ENCODE peak calls at places on chromosomes 3 and 15, in four cellular contexts. One of them, this sample, is unnamed.

GRCh38 chr3:111979689-111980025 is 831 bp downstream of the ABHD10 start:
- DNase-seq in K562: no peak
- DNase-seq in OCI-LY7: no peak
- DNase-seq in A549: no peak
- DNase-seq in this sample: peak

GRCh38 chr15:92886229-92886628 is 13.9 kb upstream of the CHD2 start:
- DNase-seq in K562: no peak
- DNase-seq in OCI-LY7: no peak
- DNase-seq in A549: no peak
- DNase-seq in this sample: no peak

GRCh38 chr3:15206662-15207576 is 873 bp downstream of the CAPN7 start:
- DNase-seq in K562: peak
- DNase-seq in OCI-LY7: peak
- DNase-seq in A549: peak
- DNase-seq in this sample: peak

GRCh38 chr15:88920186-88920891 is 7.2 kb upstream of the MFGE8 start:
- DNase-seq in OCI-LY7: no peak
- DNase-seq in K562: peak
- DNase-seq in A549: peak
- DNase-seq in this sample: no peak

GRCh38 chr3:104548401-104548800 is 818.3 kb upstream of the ALCAM start:
- DNase-seq in A549: no peak
- DNase-seq in K562: no peak
- DNase-seq in OCI-LY7: no peak
- DNase-seq in this sample: no peak

GRCh38 chr3:170429050-170429449 is 10.4 kb downstream of the CLDN11 start:
- DNase-seq in OCI-LY7: no peak
- DNase-seq in K562: no peak
- DNase-seq in A549: no peak
- DNase-seq in this sample: peak

GRCh38 chr3:101100361-101101009 is 107.3 kb upstream of the ABI3BP start:
- DNase-seq in K562: no peak
- DNase-seq in OCI-LY7: no peak
- DNase-seq in A549: no peak
- DNase-seq in this sample: peak

GRCh38 chr3:113560845-113561623 is 28.7 kb downstream of the SIDT1 start:
- DNase-seq in A549: peak
- DNase-seq in K562: no peak
- DNase-seq in OCI-LY7: no peak
- DNase-seq in this sample: no peak

GRCh38 chr3:156668073-156668763 is 6.2 kb upstream of the TIPARP start:
- DNase-seq in OCI-LY7: no peak
- DNase-seq in A549: no peak
- DNase-seq in K562: no peak
- DNase-seq in this sample: no peak

GRCh38 chr3:52848617-52849016 is 13.8 kb upstream of the MUSTN1 start:
- DNase-seq in K562: peak
- DNase-seq in OCI-LY7: no peak
- DNase-seq in A549: peak
- DNase-seq in this sample: no peak

GRCh38 chr3:98360681-98361080 is 7.0 kb downstream of the OR5K4 start:
- DNase-seq in OCI-LY7: no peak
- DNase-seq in K562: no peak
- DNase-seq in A549: no peak
- DNase-seq in this sample: no peak

GRCh38 chr3:48345946-48346572 is 12.6 kb upstream of the SPINK8 start:
- DNase-seq in OCI-LY7: no peak
- DNase-seq in K562: no peak
- DNase-seq in A549: no peak
- DNase-seq in this sample: no peak

GRCh38 chr3:96361241-96361640 is 453.2 kb upstream of the EPHA6 start:
- DNase-seq in A549: no peak
- DNase-seq in OCI-LY7: no peak
- DNase-seq in K562: no peak
- DNase-seq in this sample: no peak

GRCh38 chr3:161420746-161421145 is 49.4 kb upstream of the SPTSSB start:
- DNase-seq in OCI-LY7: no peak
- DNase-seq in K562: no peak
- DNase-seq in A549: peak
- DNase-seq in this sample: no peak

GRCh38 chr3:112651076-112651475 is 10.1 kb upstream of the CCDC80 start:
- DNase-seq in A549: no peak
- DNase-seq in OCI-LY7: no peak
- DNase-seq in K562: no peak
- DNase-seq in this sample: no peak

GRCh38 chr3:66093981-66094380 is 55.3 kb upstream of the MAGI1 start:
- DNase-seq in K562: no peak
- DNase-seq in A549: no peak
- DNase-seq in OCI-LY7: no peak
- DNase-seq in this sample: no peak

GRCh38 chr3:54900954-54901591 is 26.8 kb downstream of the LRTM1 start:
- DNase-seq in OCI-LY7: no peak
- DNase-seq in K562: no peak
- DNase-seq in A549: no peak
- DNase-seq in this sample: no peak

GRCh38 chr15:87874896-87875661 is 381.5 kb downstream of the NTRK3 start:
- DNase-seq in A549: no peak
- DNase-seq in K562: no peak
- DNase-seq in OCI-LY7: no peak
- DNase-seq in this sample: no peak

GRCh38 chr3:114364806-114365205 is 71.0 kb downstream of the TIGIT start:
- DNase-seq in OCI-LY7: no peak
- DNase-seq in K562: no peak
- DNase-seq in A549: no peak
- DNase-seq in this sample: no peak

GRCh38 chr15:93180128-93180527 is 91.1 kb upstream of the RGMA start:
- DNase-seq in A549: no peak
- DNase-seq in K562: no peak
- DNase-seq in OCI-LY7: no peak
- DNase-seq in this sample: no peak

GRCh38 chr3:179768080-179768479 is 115.2 kb downstream of the USP13 start:
- DNase-seq in A549: peak
- DNase-seq in K562: peak
- DNase-seq in OCI-LY7: no peak
- DNase-seq in this sample: no peak

GRCh38 chr15:69044899-69045298 is 30.4 kb downstream of the NOX5 start:
- DNase-seq in OCI-LY7: no peak
- DNase-seq in A549: peak
- DNase-seq in K562: no peak
- DNase-seq in this sample: no peak

GRCh38 chr3:127800508-127800907 is 21.8 kb downstream of the MGLL start:
- DNase-seq in K562: no peak
- DNase-seq in OCI-LY7: no peak
- DNase-seq in A549: no peak
- DNase-seq in this sample: peak

GRCh38 chr3:123406598-123406997 is 42.3 kb downstream of the ADCY5 start:
- DNase-seq in OCI-LY7: no peak
- DNase-seq in A549: no peak
- DNase-seq in K562: no peak
- DNase-seq in this sample: no peak

GRCh38 chr3:127637546-127637945 is 8.6 kb downstream of the PODXL2 start:
- DNase-seq in A549: no peak
- DNase-seq in OCI-LY7: peak
- DNase-seq in K562: peak
- DNase-seq in this sample: no peak

DNA sequence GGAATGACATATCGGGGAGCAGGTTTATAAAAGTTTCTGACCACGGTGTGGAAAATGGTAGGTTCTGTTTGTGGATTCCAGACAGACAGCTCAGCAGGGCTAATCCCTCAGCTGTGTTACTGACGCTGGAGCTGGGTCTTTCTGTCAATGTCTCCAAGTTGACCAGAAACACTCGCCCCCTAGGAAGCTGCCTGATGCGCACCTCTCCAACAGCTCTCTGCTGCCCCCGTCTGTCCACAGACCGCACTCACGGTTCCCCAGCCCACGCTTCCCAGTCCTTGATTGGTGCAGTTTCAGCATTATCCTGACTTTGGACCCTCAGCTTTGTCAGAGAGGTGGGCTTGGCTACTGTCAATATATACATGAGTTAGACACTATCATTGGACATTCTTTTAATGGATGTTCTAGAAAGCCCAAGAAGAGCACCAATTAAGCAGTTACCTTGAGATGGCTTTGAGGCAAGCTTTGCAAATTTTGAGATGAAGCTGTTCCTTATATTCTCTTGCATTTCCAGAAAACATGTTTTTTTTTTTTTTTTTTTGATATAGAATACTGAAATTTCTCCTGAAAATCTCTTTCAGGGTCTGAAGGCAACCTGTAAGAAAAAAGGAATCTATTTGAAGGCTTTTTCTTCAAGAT is 98.9 kb upstream of the TBC1D5 start:
- DNase-seq in OCI-LY7: peak
- DNase-seq in K562: peak
- DNase-seq in A549: peak
- DNase-seq in this sample: peak
- H3K4me2 ChIP-seq in OCI-LY7: no peak
- H3K4me2 ChIP-seq in K562: no peak
- H3K4me2 ChIP-seq in A549: no peak
- H3K4me2 ChIP-seq in this sample: no peak

GRCh38 chr3:194161181-194162045 is 25.5 kb downstream of the HES1 start:
- DNase-seq in A549: peak
- DNase-seq in OCI-LY7: no peak
- DNase-seq in K562: no peak
- DNase-seq in this sample: no peak
- H3K27ac ChIP-seq in A549: no peak
- H3K27ac ChIP-seq in OCI-LY7: no peak
- H3K27ac ChIP-seq in K562: no peak
- H3K27ac ChIP-seq in this sample: no peak

GRCh38 chr3:61846488-61846887 is 285.1 kb downstream of the PTPRG start:
- DNase-seq in A549: no peak
- DNase-seq in OCI-LY7: no peak
- DNase-seq in K562: no peak
- DNase-seq in this sample: no peak
- H3K4me2 ChIP-seq in A549: no peak
- H3K4me2 ChIP-seq in OCI-LY7: no peak
- H3K4me2 ChIP-seq in K562: no peak
- H3K4me2 ChIP-seq in this sample: no peak

GRCh38 chr15:101026686-101027272 is 107.6 kb downstream of the LRRK1 start:
- DNase-seq in K562: no peak
- DNase-seq in OCI-LY7: no peak
- DNase-seq in A549: no peak
- DNase-seq in this sample: no peak
- H3K27ac ChIP-seq in K562: no peak
- H3K27ac ChIP-seq in OCI-LY7: no peak
- H3K27ac ChIP-seq in A549: no peak
- H3K27ac ChIP-seq in this sample: no peak

GRCh38 chr3:173128633-173129032 is 12.4 kb downstream of the SPATA16 start:
- DNase-seq in A549: no peak
- DNase-seq in K562: no peak
- DNase-seq in OCI-LY7: no peak
- DNase-seq in this sample: no peak
- H3K4me2 ChIP-seq in A549: no peak
- H3K4me2 ChIP-seq in K562: no peak
- H3K4me2 ChIP-seq in OCI-LY7: no peak
- H3K4me2 ChIP-seq in this sample: no peak

GRCh38 chr3:61650276-61650675 is 88.9 kb downstream of the PTPRG start:
- DNase-seq in OCI-LY7: no peak
- DNase-seq in K562: no peak
- DNase-seq in A549: no peak
- DNase-seq in this sample: no peak
- H3K27ac ChIP-seq in OCI-LY7: no peak
- H3K27ac ChIP-seq in K562: no peak
- H3K27ac ChIP-seq in A549: no peak
- H3K27ac ChIP-seq in this sample: no peak

GRCh38 chr3:129425213-129425612 is 3.2 kb downstream of the EFCAB12 start:
- DNase-seq in K562: no peak
- DNase-seq in OCI-LY7: no peak
- DNase-seq in A549: no peak
- DNase-seq in this sample: no peak
- H3K4me2 ChIP-seq in K562: no peak
- H3K4me2 ChIP-seq in OCI-LY7: no peak
- H3K4me2 ChIP-seq in A549: no peak
- H3K4me2 ChIP-seq in this sample: no peak

DNA sequence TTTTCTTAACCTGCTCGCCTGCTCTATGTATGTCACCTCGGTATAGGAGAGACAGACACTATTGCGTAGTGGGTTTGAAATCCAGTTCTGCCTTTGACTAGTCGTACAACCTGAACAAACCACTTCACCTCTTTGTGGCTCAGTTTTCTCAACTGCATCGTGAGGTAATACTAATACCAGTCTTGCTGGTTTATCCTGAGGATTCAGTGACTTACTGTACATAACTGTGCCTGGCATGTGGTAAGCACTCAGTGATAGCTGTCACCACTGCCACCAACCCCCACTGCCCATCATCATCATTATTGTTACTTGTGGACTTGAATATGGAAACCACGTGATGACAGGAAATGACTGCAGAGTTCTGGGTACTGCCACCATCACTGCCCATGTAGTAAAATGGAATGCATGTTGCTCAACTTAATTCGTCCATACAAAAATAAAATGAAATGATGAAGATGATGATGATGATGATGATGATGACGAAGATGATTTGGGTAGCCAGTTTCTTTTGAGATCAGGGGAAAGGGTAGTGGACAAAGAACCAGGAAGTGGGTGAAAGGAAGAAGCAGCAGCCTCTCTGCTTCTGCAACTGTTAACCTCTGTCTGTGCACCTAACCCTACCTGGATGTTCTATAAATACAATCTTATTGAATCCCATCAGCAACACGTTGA is 228.1 kb downstream of the FEZF2 start:
- DNase-seq in A549: no peak
- DNase-seq in OCI-LY7: no peak
- DNase-seq in K562: no peak
- DNase-seq in this sample: no peak
- H3K27ac ChIP-seq in A549: no peak
- H3K27ac ChIP-seq in OCI-LY7: no peak
- H3K27ac ChIP-seq in K562: no peak
- H3K27ac ChIP-seq in this sample: no peak

GRCh38 chr3:175240928-175241327 is 381.8 kb downstream of the NAALADL2 start:
- DNase-seq in A549: no peak
- DNase-seq in OCI-LY7: no peak
- DNase-seq in K562: no peak
- DNase-seq in this sample: no peak
- H3K4me2 ChIP-seq in A549: no peak
- H3K4me2 ChIP-seq in OCI-LY7: no peak
- H3K4me2 ChIP-seq in K562: no peak
- H3K4me2 ChIP-seq in this sample: no peak

GRCh38 chr3:149790698-149791097 is 1.7 kb downstream of the ANKUB1 start:
- DNase-seq in OCI-LY7: no peak
- DNase-seq in A549: no peak
- DNase-seq in K562: no peak
- DNase-seq in this sample: no peak

GRCh38 chr3:149792485-149793270 is at the start of gene ANKUB1:
- DNase-seq in OCI-LY7: no peak
- DNase-seq in A549: no peak
- DNase-seq in K562: no peak
- DNase-seq in this sample: no peak

GRCh38 chr3:149790265-149790664 is 2.1 kb downstream of the ANKUB1 start:
- DNase-seq in K562: no peak
- DNase-seq in A549: peak
- DNase-seq in OCI-LY7: no peak
- DNase-seq in this sample: no peak
- H3K27ac ChIP-seq in K562: no peak
- H3K27ac ChIP-seq in A549: no peak
- H3K27ac ChIP-seq in OCI-LY7: no peak
- H3K27ac ChIP-seq in this sample: no peak